ENCODE peak calls at places on chromosome 21, in five cellular contexts. I is A673, G is upper lobe of right lung, Q is SK-N-SH, U is heart left ventricle. N is an unnamed sample.

GRCh38 chr21:33881689-33882440 is 33.7 kb downstream of the ATP5PO start:
- DNase-seq in I (no peak), G (no peak), Q (no peak), U (no peak), N (no peak)

GRCh38 chr21:15521644-15522001 is 208.2 kb upstream of the USP25 start:
- DNase-seq in I (no peak), G (no peak), Q (no peak), U (no peak), N (no peak)

GRCh38 chr21:26832513-26832912 is 12.7 kb downstream of the ADAMTS1 start:
- DNase-seq in I (no peak), G (no peak), Q (no peak), U (no peak), N (no peak)

GRCh38 chr21:44090332-44090731 is 16.9 kb upstream of the PWP2 start:
- DNase-seq in I (no peak), G (peak; percentile 56), Q (no peak), U (no peak), N (no peak)

GRCh38 chr21:43936186-43936967 is 71.4 kb downstream of the AGPAT3 start:
- DNase-seq in I (no peak), G (no peak), Q (no peak), U (no peak), N (no peak)

GRCh38 chr21:19922122-19922521 is 1076.1 kb upstream of the NCAM2 start:
- DNase-seq in I (no peak), G (no peak), Q (no peak), U (no peak), N (no peak)

GRCh38 chr21:15850645-15851044 is 120.9 kb downstream of the USP25 start:
- DNase-seq in I (no peak), G (no peak), Q (no peak), U (no peak), N (peak; percentile 38)

GRCh38 chr21:14785679-14786078 is 239.6 kb upstream of the SAMSN1 start:
- DNase-seq in I (no peak), G (no peak), Q (no peak), U (no peak), N (no peak)

GRCh38 chr21:29499734-29500343 is 201.1 kb downstream of the BACH1 start:
- DNase-seq in I (peak; percentile 75), G (no peak), Q (peak; percentile 43), U (no peak), N (peak; percentile 44)

GRCh38 chr21:26769613-26770188 is 75.5 kb downstream of the ADAMTS1 start:
- DNase-seq in I (peak; percentile 57), G (no peak), Q (peak; percentile 40), U (no peak), N (peak; percentile 88)

GRCh38 chr21:25801217-25802015 is 66.6 kb downstream of the GABPA start:
- DNase-seq in I (peak; percentile 95), G (peak; percentile 87), Q (peak; percentile 79), U (peak; percentile 83), N (peak; percentile 79)

GRCh38 chr21:46152939-46153258 is 2.5 kb downstream of the FTCD start:
- DNase-seq in I (no peak), G (no peak), Q (no peak), U (peak; percentile 5), N (no peak)

GRCh38 chr21:46250146-46250725 is 21.7 kb upstream of the LSS start:
- DNase-seq in I (no peak), G (no peak), Q (no peak), U (no peak), N (no peak)

GRCh38 chr21:30567617-30568016 is 6.5 kb upstream of the KRTAP19-7 start:
- DNase-seq in I (no peak), G (no peak), Q (no peak), U (no peak), N (no peak)

GRCh38 chr21:44066116-44066515 is 41.1 kb upstream of the PWP2 start:
- DNase-seq in I (no peak), G (no peak), Q (no peak), U (no peak), N (no peak)

GRCh38 chr21:45469273-45470086 is 64.5 kb downstream of the COL18A1 start:
- DNase-seq in I (no peak), G (peak; percentile 67), Q (no peak), U (no peak), N (no peak)

GRCh38 chr21:26881504-26882228 is 36.5 kb upstream of the ADAMTS1 start:
- DNase-seq in I (peak; percentile 40), G (no peak), Q (peak; percentile 39), U (no peak), N (peak; percentile 55)

GRCh38 chr21:43865471-43866181 is 603 bp downstream of the AGPAT3 start:
- DNase-seq in I (peak; percentile 26), G (peak; percentile 83), Q (peak; percentile 83), U (peak; percentile 59), N (peak; percentile 78)

GRCh38 chr21:16838330-16838729 is 674.5 kb upstream of the CXADR start:
- DNase-seq in I (no peak), G (no peak), Q (no peak), U (no peak), N (peak; percentile 38)

GRCh38 chr21:45153358-45154318 is 79.3 kb downstream of the ADARB1 start:
- DNase-seq in I (no peak), G (no peak), Q (no peak), U (no peak), N (peak; percentile 55)

GRCh38 chr21:45987121-45987711 is 5.6 kb downstream of the COL6A1 start:
- DNase-seq in I (no peak), G (peak; percentile 57), Q (no peak), U (peak; percentile 12), N (no peak)

GRCh38 chr21:16587671-16588379 is 858.0 kb downstream of the USP25 start:
- DNase-seq in I (no peak), G (no peak), Q (peak; percentile 52), U (no peak), N (peak; percentile 77)

GRCh38 chr21:31337991-31338891 is 5.8 kb downstream of the TIAM1 start:
- DNase-seq in I (no peak), G (no peak), Q (no peak), U (no peak), N (no peak)

GRCh38 chr21:41025057-41025390 is 142.9 kb upstream of the BACE2 start:
- DNase-seq in I (no peak), G (no peak), Q (no peak), U (no peak), N (no peak)

GRCh38 chr21:42685954-42686500 is 32.6 kb downstream of the PDE9A start:
- DNase-seq in I (no peak), G (peak; percentile 58), Q (no peak), U (no peak), N (no peak)
- H3K4me3 ChIP-seq in I (no peak overlapping the region), G (no peak overlapping the region), Q (no peak overlapping the region), U (no peak overlapping the region), N (no peak overlapping the region)

GRCh38 chr21:34942911-34943310 is 106.2 kb downstream of the RUNX1 start:
- DNase-seq in I (no peak), G (no peak), Q (no peak), U (no peak), N (no peak)
- H3K4me1 ChIP-seq in I (no peaks in the 10 kb centered on the region), G (no peaks in the 10 kb centered on the region), Q (no peaks in the 10 kb centered on the region), U (no peaks in the 10 kb centered on the region), N (peaks cover 15% of the 10 kb centered on the region)

GRCh38 chr21:32352556-32352955 is 40.3 kb downstream of the URB1 start:
- DNase-seq in I (no peak), G (no peak), Q (no peak), U (no peak), N (no peak)

GRCh38 chr21:32350211-32350980 is 42.4 kb downstream of the URB1 start:
- DNase-seq in I (no peak), G (no peak), Q (no peak), U (no peak), N (no peak)

GRCh38 chr21:32349333-32349944 is 43.4 kb downstream of the URB1 start:
- DNase-seq in I (no peak), G (no peak), Q (no peak), U (no peak), N (no peak)

GRCh38 chr21:32351428-32351827 is 41.4 kb downstream of the URB1 start:
- DNase-seq in I (no peak), G (no peak), Q (no peak), U (no peak), N (no peak)

GRCh38 chr21:32350981-32351380 is 41.8 kb downstream of the URB1 start:
- DNase-seq in I (no peak), G (no peak), Q (no peak), U (no peak), N (no peak)
- H3K36me3 ChIP-seq in I (peaks cover 95% of the 10 kb centered on the region), G (peaks cover 100% of the 10 kb centered on the region), Q (peaks cover 64% of the 10 kb centered on the region), U (peaks cover 100% of the 10 kb centered on the region), N (peaks cover 100% of the 10 kb centered on the region)

DNA sequence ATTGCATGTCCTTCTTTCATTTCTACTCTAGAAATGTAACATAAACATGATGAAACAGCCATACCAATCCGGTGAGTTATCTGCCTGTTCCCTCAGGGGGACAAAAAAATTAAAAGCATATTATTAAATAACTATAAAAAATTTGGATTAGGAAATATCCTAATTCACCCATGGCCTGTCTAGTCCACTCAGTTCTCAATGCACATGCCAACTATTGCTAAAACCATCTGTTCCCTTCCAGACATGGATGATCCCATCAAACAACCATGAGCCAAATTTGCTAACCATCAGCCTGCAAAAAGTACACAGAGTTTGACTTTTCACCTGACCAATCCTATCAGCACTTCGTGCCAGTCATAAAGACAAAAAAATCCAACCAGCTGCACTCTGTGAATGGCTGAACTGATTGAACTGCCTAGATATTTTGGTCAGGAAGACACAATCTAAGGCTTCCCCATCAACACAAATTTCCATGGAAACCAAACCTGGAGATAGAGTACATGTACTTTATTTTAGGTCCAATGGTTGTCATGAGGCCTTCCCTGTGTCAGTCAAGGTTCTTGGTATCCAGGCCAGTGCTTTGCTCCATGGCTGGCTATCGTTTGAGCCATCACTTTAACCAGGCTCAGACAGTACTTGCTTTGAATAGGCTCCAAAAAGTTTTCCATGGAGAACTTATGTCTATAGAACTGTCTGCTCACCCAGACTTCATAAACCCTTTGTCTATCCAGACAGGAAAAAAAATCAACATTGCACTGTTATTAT is 570.8 kb downstream of the LTN1 start:
- DNase-seq in I (no peak), G (no peak), Q (no peak), U (no peak), N (peak; percentile 96)
- H3K4me3 ChIP-seq in I (no peak overlapping the region), G (no peak overlapping the region), Q (no peak overlapping the region), U (no peak overlapping the region), N (peak overlapping the region; percentile 38)

GRCh38 chr21:37415938-37416337 is 49.4 kb downstream of the DYRK1A start:
- DNase-seq in I (no peak), G (no peak), Q (no peak), U (no peak), N (no peak)
- H3K4me1 ChIP-seq in I (peaks cover 8% of the 10 kb centered on the region), G (peaks cover 39% of the 10 kb centered on the region), Q (peaks cover 8% of the 10 kb centered on the region), U (peaks cover 47% of the 10 kb centered on the region), N (peaks cover 46% of the 10 kb centered on the region)

N was measured in adipocyte.